ENCODE peak calls at places on chromosomes 3 and 15, in ten cellular contexts. K, S, Y, U, W, X, P, R, Z and Q are unnamed samples.
A peak's percentile ranks its signal among the peaks of the same experiment; 100 is the strongest.

GRCh38 chr3:157776822-157777221 is 273.6 kb upstream of the VEPH1 start:
- DNase-seq in W (no peak), U (no peak), P (no peak), S (no peak), Y (no peak), K (no peak), Z (no peak), X (no peak), R (no peak), Q (no peak)

GRCh38 chr3:124592658-124593441 is 137.4 kb upstream of the UMPS start:
- DNase-seq in U (no peak), K (no peak), Z (peak; percentile 34), X (no peak), R (no peak), Y (peak; percentile 28), W (peak; percentile 89), P (no peak), S (no peak), Q (peak; percentile 34)

GRCh38 chr15:79265167-79265566 is 17.4 kb upstream of the ANKRD34C start:
- DNase-seq in K (no peak), X (no peak), U (no peak), P (no peak), Z (no peak), R (no peak), W (no peak), Y (no peak), S (no peak), Q (no peak)

GRCh38 chr3:123071146-123071545 is 4.3 kb downstream of the PDIA5 start:
- DNase-seq in Y (no peak), X (no peak), S (no peak), R (no peak), K (peak; percentile 44), P (peak; percentile 77), Z (no peak), U (no peak), W (no peak), Q (no peak)

GRCh38 chr3:186815490-186815889 is 9.2 kb upstream of the RFC4 start:
- DNase-seq in Z (no peak), W (no peak), X (no peak), Y (no peak), S (no peak), U (no peak), K (peak; percentile 75), R (no peak), P (peak; percentile 74), Q (no peak)

GRCh38 chr3:45656575-45657363 is 32.4 kb upstream of the SACM1L start:
- DNase-seq in K (peak; percentile 97), Y (peak; percentile 70), S (peak; percentile 86), U (peak; percentile 88), P (peak; percentile 87), R (peak; percentile 88), W (peak; percentile 89), X (peak; percentile 73), Z (peak; percentile 74), Q (peak; percentile 80)

GRCh38 chr3:194787650-194788049 is 102.0 kb downstream of the FAM43A start:
- DNase-seq in W (no peak), R (no peak), U (no peak), P (no peak), K (no peak), S (no peak), Y (no peak), X (no peak), Z (no peak), Q (no peak)

GRCh38 chr3:179276001-179276400 is 25.1 kb upstream of the KCNMB3 start:
- DNase-seq in Z (no peak), K (no peak), R (no peak), W (no peak), S (no peak), U (no peak), Y (no peak), P (no peak), X (no peak), Q (no peak)

GRCh38 chr3:176041812-176042211 is 1155.5 kb downstream of the TBL1XR1 start:
- DNase-seq in P (no peak), Z (no peak), R (no peak), K (peak; percentile 55), W (no peak), S (no peak), X (no peak), U (no peak), Y (no peak), Q (no peak)

GRCh38 chr3:58035512-58035867 is 27.3 kb downstream of the FLNB start:
- DNase-seq in Z (no peak), R (no peak), P (no peak), X (no peak), K (no peak), Y (no peak), S (no peak), W (no peak), U (no peak), Q (no peak)

GRCh38 chr3:114442251-114442650 is 148.4 kb downstream of the TIGIT start:
- DNase-seq in Z (no peak), W (no peak), X (no peak), U (no peak), P (peak; percentile 87), R (no peak), K (peak; percentile 39), Y (no peak), S (no peak), Q (no peak)

GRCh38 chr3:53845881-53846133 is 412 bp downstream of the CHDH start:
- DNase-seq in Y (peak; percentile 46), W (no peak), U (no peak), P (no peak), X (no peak), K (no peak), Z (peak; percentile 26), R (no peak), S (peak; percentile 60), Q (no peak)
- TF ChIP-seq CTCF in Y (no peak), W (no peak), U (no peak), P (no peak), X (no peak), K (no peak), Z (peak; percentile 11), R (no peak), S (no peak), Q (no peak)

GRCh38 chr15:45618813-45619212 is 16.0 kb upstream of the SQOR start:
- DNase-seq in U (no peak), K (no peak), X (no peak), R (no peak), Z (no peak), S (peak; percentile 6), Y (no peak), P (peak; percentile 47), W (no peak), Q (no peak)
- TF ChIP-seq CTCF in U (no peak), K (no peak), X (no peak), R (no peak), Z (peak; percentile 21), S (no peak), Y (peak; percentile 26), P (no peak), W (no peak), Q (no peak)

GRCh38 chr3:6989608-6990291 is 128.8 kb downstream of the GRM7 start:
- DNase-seq in Y (no peak), U (no peak), S (no peak), R (no peak), K (no peak), W (no peak), P (no peak), X (no peak), Z (no peak), Q (no peak)

DNA sequence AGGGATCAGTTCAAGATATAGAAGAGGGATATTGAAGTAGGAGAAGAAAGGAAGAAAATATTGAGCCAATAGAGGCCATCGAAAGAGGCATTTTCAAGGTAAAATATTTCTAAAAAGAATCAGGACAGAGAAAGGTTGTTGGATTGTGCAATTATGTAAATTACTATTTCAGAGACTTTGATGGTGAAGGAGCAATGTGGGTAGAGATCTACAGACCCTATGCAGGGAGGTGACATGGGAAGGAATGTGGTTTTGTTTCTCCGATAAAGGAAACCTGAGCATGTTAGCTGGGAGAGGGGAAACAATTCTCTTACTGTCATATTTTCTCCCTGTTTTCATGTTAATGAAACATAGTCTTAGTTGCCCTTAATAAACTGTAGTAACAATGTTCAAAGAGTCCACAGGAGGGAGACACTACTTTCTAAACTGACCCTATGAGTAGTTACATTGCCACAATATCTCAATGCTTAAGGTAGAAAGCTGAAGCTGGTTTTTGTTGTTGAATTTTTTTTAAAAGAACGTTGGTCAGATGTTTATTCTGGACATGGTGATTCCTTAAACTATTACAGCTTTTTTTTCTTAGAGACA is 133.3 kb downstream of the GRM7 start:
- DNase-seq in S (no peak), Y (no peak), W (peak; percentile 2), R (no peak), U (peak; percentile 20), Z (no peak), X (no peak), P (peak; percentile 25), K (peak; percentile 2), Q (no peak)
- TF ChIP-seq CTCF in S (peak; percentile 14), Y (no peak), W (no peak), R (no peak), U (no peak), Z (peak; percentile 41), X (no peak), P (peak; percentile 44), K (no peak), Q (no peak)

GRCh38 chr15:63056843-63057242 is 14.3 kb downstream of the TPM1 start:
- DNase-seq in P (no peak), R (no peak), X (no peak), U (no peak), Z (no peak), K (peak; percentile 66), Y (no peak), W (no peak), S (no peak), Q (no peak)
- TF ChIP-seq CTCF in P (no peak), R (no peak), X (no peak), U (no peak), Z (no peak), K (no peak), Y (no peak), W (no peak), S (no peak), Q (no peak)

GRCh38 chr15:88487176-88487795 is 19.8 kb downstream of the MRPS11 start:
- DNase-seq in X (no peak), Y (no peak), W (no peak), S (no peak), P (no peak), K (no peak), U (no peak), R (no peak), Z (no peak), Q (no peak)
- TF ChIP-seq CTCF in X (no peak), Y (no peak), W (no peak), S (no peak), P (no peak), K (no peak), U (no peak), R (no peak), Z (no peak), Q (no peak)